ENCODE peak calls at places on chromosomes 12 and 14, in six cellular contexts. U, N, Q, C, T and I are unnamed samples.

GRCh38 chr12:82411561-82412230 is 53.4 kb downstream of the METTL25 start:
- DNase-seq in N (no peak), Q (no peak), T (no peak), C (no peak), U (no peak), I (no peak)

GRCh38 chr14:89564291-89564957 is 147.4 kb upstream of the FOXN3 start:
- DNase-seq in N (no peak), C (no peak), U (no peak), T (no peak), Q (no peak), I (no peak)

GRCh38 chr12:46271846-46272245 is 3.0 kb upstream of the SLC38A1 start:
- DNase-seq in N (no peak), C (no peak), T (no peak), Q (no peak), U (no peak), I (no peak)

GRCh38 chr14:23217032-23217431 is 20.7 kb upstream of the RNF212B start:
- DNase-seq in Q (no peak), N (no peak), C (no peak), U (no peak), T (no peak), I (no peak)

GRCh38 chr14:101410126-101410525 is 151.2 kb upstream of the DIO3 start:
- DNase-seq in Q (no peak), N (no peak), U (no peak), T (no peak), C (no peak), I (no peak)

GRCh38 chr12:116282371-116283286 is 5.1 kb upstream of the MED13L start:
- DNase-seq in T (no peak), C (no peak), U (no peak), N (no peak), Q (no peak), I (no peak)

GRCh38 chr12:122022393-122023338 is 982 bp downstream of the BCL7A start:
- DNase-seq in C (no peak), N (no peak), Q (peak; percentile 59), T (no peak), U (no peak), I (no peak)

GRCh38 chr12:49888461-49889151 is 15.1 kb downstream of the FAIM2 start:
- DNase-seq in U (no peak), T (no peak), Q (no peak), C (no peak), N (no peak), I (peak; percentile 70)

GRCh38 chr12:110776410-110776809 is 33.7 kb upstream of the PPP1CC start:
- DNase-seq in U (no peak), T (no peak), C (no peak), N (peak; percentile 25), Q (no peak), I (no peak)

DNA sequence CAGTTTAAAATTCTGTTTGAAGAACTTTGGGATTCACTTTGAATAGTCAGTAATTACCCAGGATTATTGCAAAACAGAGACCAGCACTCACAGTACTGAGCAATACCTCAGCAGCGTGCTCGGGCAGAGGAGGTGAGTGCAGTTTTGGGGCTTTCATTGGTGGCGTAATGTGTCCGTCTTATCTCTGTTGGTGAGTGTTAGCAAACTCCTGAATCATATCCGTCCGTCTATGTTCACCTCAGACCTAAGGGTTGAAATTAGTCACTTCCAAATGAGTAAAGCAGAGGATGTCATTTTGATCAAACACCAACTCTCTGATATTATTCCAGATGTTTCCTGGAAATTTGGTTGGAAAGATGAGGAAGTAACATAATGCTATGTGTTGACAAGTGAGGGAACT is 82.8 kb downstream of the BORCS5 start:
- DNase-seq in N (no peak), U (no peak), T (no peak), Q (peak; percentile 60), C (no peak), I (no peak)
- H3K27ac ChIP-seq in N (peak overlapping the region; percentile 4), U (no peak overlapping the region), T (no peak overlapping the region), Q (peak overlapping the region; percentile 91), C (no peak overlapping the region), I (no peak overlapping the region)

GRCh38 chr12:124745891-124746570 is 117.6 kb downstream of the SCARB1 start:
- DNase-seq in U (peak; percentile 97), Q (peak; percentile 90), T (peak; percentile 91), C (peak; percentile 96), N (peak; percentile 45), I (peak; percentile 92)

GRCh38 chr12:124744659-124745467 is 118.8 kb downstream of the SCARB1 start:
- DNase-seq in U (no peak), N (no peak), C (no peak), T (no peak), Q (no peak), I (no peak)

GRCh38 chr12:124744273-124744640 is 119.4 kb downstream of the SCARB1 start:
- DNase-seq in N (no peak), U (no peak), T (no peak), Q (no peak), C (no peak), I (no peak)

GRCh38 chr12:124746649-124747425 is 116.8 kb downstream of the SCARB1 start:
- DNase-seq in T (no peak), C (no peak), Q (no peak), N (no peak), U (no peak), I (no peak)

GRCh38 chr12:124745468-124745890 is 118.2 kb downstream of the SCARB1 start:
- DNase-seq in N (no peak), C (no peak), Q (no peak), T (no peak), U (no peak), I (no peak)
- H3K27ac ChIP-seq in N (peak overlapping the region; percentile 70), C (peak overlapping the region; percentile 68), Q (peak overlapping the region; percentile 86), T (peak overlapping the region; percentile 79), U (peak overlapping the region; percentile 58), I (peak overlapping the region; percentile 71)

GRCh38 chr12:124214574-124214973 is 80.3 kb upstream of the RFLNA start:
- DNase-seq in U (no peak), T (no peak), Q (no peak), N (no peak), C (no peak), I (no peak)

GRCh38 chr12:124210991-124211577 is 83.8 kb upstream of the RFLNA start:
- DNase-seq in Q (no peak), T (no peak), U (no peak), N (no peak), C (no peak), I (no peak)

GRCh38 chr12:124217508-124217981 is 77.3 kb upstream of the RFLNA start:
- DNase-seq in C (no peak), T (no peak), N (no peak), U (no peak), Q (no peak), I (no peak)

GRCh38 chr12:124211753-124212152 is 83.1 kb upstream of the RFLNA start:
- DNase-seq in Q (no peak), T (no peak), N (no peak), U (no peak), C (no peak), I (no peak)

DNA sequence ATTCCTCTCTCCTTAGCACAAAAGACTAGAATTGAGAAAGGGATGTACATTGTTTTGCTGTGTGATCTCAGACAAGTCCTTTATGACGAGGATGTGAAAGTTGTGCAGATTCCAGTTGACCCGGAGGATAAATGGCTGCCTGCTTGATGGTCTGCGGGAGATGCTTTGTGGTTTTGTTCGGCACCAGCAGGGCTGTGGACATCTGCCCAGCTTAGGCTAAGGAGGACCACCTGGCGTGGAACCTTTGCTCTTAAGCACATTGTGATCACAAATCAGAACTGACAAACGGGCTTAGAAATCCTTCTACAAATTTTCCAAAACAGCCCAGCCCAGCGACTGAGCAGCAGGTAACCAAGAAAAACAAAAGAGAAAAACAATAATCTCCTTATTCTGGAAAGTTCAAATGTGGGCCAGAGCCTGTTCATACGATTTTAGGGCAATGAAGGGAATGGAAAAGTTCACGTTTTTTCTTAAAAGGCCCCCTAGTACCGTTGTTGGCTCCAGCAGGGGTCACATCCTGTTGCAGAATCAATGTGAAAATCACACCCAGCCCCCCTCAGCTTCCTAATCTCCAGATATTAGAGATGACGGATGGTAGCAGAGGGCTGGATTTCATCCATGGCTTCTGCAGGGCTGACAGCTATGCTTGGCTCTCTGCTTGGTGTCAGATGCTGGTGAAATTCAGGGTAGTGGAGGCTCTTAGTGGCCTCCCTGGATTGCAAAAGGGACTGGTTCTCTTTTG is 81.1 kb upstream of the RFLNA start:
- DNase-seq in Q (no peak), U (no peak), T (no peak), C (no peak), N (no peak), I (no peak)
- H3K27ac ChIP-seq in Q (no peak overlapping the region), U (no peak overlapping the region), T (no peak overlapping the region), C (no peak overlapping the region), N (no peak overlapping the region), I (no peak overlapping the region)

DNA sequence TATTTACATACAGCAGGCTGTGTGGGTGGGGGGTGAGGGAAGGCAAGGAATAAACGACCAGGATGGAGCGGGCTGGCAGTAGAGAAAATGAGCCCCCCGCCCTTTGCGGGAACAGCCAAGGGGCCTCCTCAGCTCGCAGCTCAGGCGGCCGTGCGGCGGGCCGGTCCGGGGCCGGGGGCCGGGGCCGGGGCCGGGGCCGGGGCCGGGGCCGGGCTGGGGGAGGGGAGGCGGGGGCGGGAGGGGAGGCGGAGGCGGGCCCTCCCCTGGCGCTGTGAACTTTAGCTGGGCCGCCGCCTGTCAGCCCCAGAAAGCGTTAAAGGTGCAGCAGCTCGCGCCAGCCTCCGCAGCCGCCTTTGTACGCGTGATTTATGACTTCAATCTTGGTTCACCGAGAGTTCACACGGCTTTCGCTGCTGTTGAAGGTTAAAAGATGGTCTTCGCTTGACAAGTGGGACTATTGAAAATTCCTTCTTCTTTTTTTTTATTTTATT is 28.8 kb downstream of the HOXC4 start:
- DNase-seq in T (no peak), C (no peak), U (no peak), N (peak; percentile 57), Q (peak; percentile 73), I (no peak)
- H3K27ac ChIP-seq in T (no peak overlapping the region), C (no peak overlapping the region), U (no peak overlapping the region), N (peak overlapping the region; percentile 82), Q (peak overlapping the region; percentile 39), I (no peak overlapping the region)

DNA sequence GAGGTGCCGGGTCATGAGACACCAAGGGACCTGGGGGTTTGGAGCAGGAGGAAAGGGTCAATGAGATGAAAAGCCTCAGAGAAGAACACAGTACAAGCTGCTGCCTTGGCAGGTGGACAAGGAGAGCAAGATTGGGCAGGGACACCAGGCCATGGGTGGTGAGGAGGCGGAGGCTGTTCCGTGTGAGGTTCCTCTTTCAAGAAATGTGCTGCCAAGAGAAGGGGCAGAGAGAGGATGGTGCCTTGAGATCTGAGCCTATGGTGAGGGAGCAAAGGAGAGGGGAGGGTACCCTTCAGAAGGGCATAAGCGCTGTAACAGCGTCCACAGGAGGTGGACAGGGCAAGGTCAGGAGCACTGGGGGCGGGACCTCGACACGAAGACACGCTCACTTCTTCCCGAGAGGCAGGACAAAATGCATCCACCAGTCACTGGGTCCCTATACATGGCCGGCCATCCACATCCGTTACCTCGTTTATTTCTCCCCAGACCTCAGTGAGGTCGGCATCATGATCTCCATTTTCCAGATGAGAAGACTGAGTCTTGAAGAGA is 100.2 kb downstream of the B4GALNT3 start:
- DNase-seq in C (peak; percentile 17), T (no peak), Q (no peak), U (no peak), N (no peak), I (no peak)
- H3K27ac ChIP-seq in C (no peak overlapping the region), T (no peak overlapping the region), Q (no peak overlapping the region), U (no peak overlapping the region), N (no peak overlapping the region), I (no peak overlapping the region)